ENCODE peak calls at places on chromosomes 16 and 17, in nine cellular contexts. Y, K, G, M, B, A, W, X and J are unnamed samples.
A peak's percentile ranks its signal among the peaks of the same experiment; 100 is the strongest.

GRCh38 chr16:2842340-2843000 is 12.4 kb downstream of the ZG16B start:
- DNase-seq in Y (peak; percentile 16), K (no peak), G (no peak), M (peak; percentile 51), B (no peak), A (peak; percentile 67), W (peak; percentile 68), X (peak; percentile 46), J (peak; percentile 54)

GRCh38 chr17:27206447-27206846 is 87.5 kb upstream of the WSB1 start:
- DNase-seq in Y (no peak), K (no peak), G (no peak), M (no peak), B (no peak), A (no peak), W (no peak), X (no peak), J (no peak)

GRCh38 chr17:39011907-39012468 is 44.8 kb upstream of the FBXO47 start:
- DNase-seq in Y (no peak), K (no peak), G (no peak), M (no peak), B (no peak), A (no peak), W (no peak), X (no peak), J (no peak)

GRCh38 chr17:43908111-43908721 is 880 bp upstream of the MPP2 start:
- DNase-seq in Y (peak; percentile 65), K (peak; percentile 18), G (no peak), M (no peak), B (peak; percentile 34), A (peak; percentile 53), W (peak; percentile 90), X (no peak), J (peak; percentile 37)

GRCh38 chr16:68782198-68783174 is 45.4 kb downstream of the CDH1 start:
- DNase-seq in Y (no peak), K (no peak), G (no peak), M (no peak), B (no peak), A (no peak), W (no peak), X (no peak), J (peak; percentile 24)

GRCh38 chr16:89286096-89286495 is 68.6 kb downstream of the ZNF778 start:
- DNase-seq in Y (no peak), K (no peak), G (no peak), M (no peak), B (no peak), A (no peak), W (no peak), X (no peak), J (no peak)

GRCh38 chr17:74736423-74737298 is at the start of gene RAB37:
- DNase-seq in Y (no peak), K (no peak), G (no peak), M (peak; percentile 61), B (no peak), A (peak; percentile 75), W (peak; percentile 70), X (peak; percentile 88), J (peak; percentile 90)

GRCh38 chr17:2146132-2146871 is 91.4 kb downstream of the HIC1 start:
- DNase-seq in Y (no peak), K (no peak), G (no peak), M (peak; percentile 59), B (no peak), A (peak; percentile 65), W (no peak), X (no peak), J (no peak)

GRCh38 chr17:56481654-56482053 is 111.8 kb upstream of the NOG start:
- DNase-seq in Y (no peak), K (no peak), G (no peak), M (no peak), B (no peak), A (no peak), W (no peak), X (no peak), J (no peak)

GRCh38 chr17:72976971-72977767 is 115.3 kb downstream of the SLC39A11 start:
- DNase-seq in Y (peak; percentile 89), K (peak; percentile 68), G (no peak), M (peak; percentile 48), B (peak; percentile 57), A (no peak), W (peak; percentile 73), X (no peak), J (no peak)

GRCh38 chr17:17779015-17779611 is 57.7 kb downstream of the SREBF1 start:
- DNase-seq in Y (no peak), K (no peak), G (no peak), M (peak; percentile 58), B (no peak), A (no peak), W (no peak), X (no peak), J (no peak)

GRCh38 chr17:17783121-17783824 is 53.5 kb downstream of the SREBF1 start:
- DNase-seq in Y (peak; percentile 16), K (no peak), G (peak; percentile 67), M (peak; percentile 68), B (no peak), A (peak; percentile 71), W (no peak), X (peak; percentile 79), J (peak; percentile 51)

GRCh38 chr17:17781591-17782424 is 55.0 kb downstream of the SREBF1 start:
- DNase-seq in Y (peak; percentile 52), K (no peak), G (no peak), M (peak; percentile 74), B (no peak), A (no peak), W (peak; percentile 85), X (peak; percentile 71), J (peak; percentile 63)

GRCh38 chr17:17782425-17783120 is 54.2 kb downstream of the SREBF1 start:
- DNase-seq in Y (peak; percentile 19), K (no peak), G (no peak), M (no peak), B (no peak), A (no peak), W (no peak), X (no peak), J (no peak)

DNA sequence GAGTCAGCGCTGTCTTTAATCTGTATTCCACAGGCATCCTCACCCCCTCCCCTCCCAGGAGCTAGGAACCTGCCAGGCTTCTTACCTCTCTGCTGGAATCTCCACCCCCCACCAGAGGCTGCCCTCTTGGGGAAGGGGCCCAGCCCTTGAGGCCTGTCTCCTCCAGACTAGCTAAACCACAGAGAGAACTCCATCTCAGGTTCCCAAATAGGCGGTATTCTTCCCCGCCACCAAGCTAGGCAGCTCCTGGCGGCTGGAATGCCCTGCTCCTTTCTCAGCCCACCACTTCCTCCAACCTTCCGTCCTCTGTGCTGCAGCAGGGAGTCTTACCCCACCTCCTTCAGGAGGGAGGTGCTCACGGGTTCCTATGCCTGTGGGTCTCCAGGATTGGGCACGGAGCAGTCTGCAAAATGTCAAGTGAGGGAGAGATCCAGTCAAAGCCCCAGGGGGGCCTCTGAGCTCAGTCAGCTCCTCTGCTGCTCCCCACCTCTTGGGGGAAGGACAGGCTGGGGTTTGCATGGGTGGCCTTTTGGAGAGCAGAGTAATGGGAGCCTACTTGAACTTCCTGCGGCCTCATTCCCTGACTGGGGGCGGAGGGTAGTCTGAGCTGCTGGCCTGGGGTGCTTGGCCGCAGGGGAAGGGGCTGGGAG is 55.7 kb downstream of the SREBF1 start:
- DNase-seq in Y (peak; percentile 71), K (peak; percentile 18), G (no peak), M (no peak), B (no peak), A (no peak), W (peak; percentile 68), X (no peak), J (no peak)
- TF ChIP-seq CTCF in Y (peak; percentile 53), K (peak; percentile 64), G (peak; percentile 20), M (no peak), B (peak; percentile 32), A (no peak), W (no peak), X (no peak), J (no peak)

GRCh38 chr17:62172492-62173291 is 107.6 kb upstream of the MED13 start:
- DNase-seq in Y (no peak), K (no peak), G (no peak), M (no peak), B (no peak), A (no peak), W (no peak), X (no peak), J (no peak)
- H3K4me3 ChIP-seq in Y (no peak overlapping the region), K (no peak overlapping the region), G (no peak overlapping the region), M (no peak overlapping the region), B (no peak overlapping the region), A (no peak overlapping the region), W (no peak overlapping the region), X (no peak overlapping the region), J (no peak overlapping the region)

GRCh38 chr17:82177276-82177675 is 35.4 kb downstream of the CCDC57 start:
- DNase-seq in Y (no peak), K (no peak), G (no peak), M (no peak), B (no peak), A (no peak), W (no peak), X (no peak), J (no peak)

GRCh38 chr17:82175166-82175565 is 37.5 kb downstream of the CCDC57 start:
- DNase-seq in Y (no peak), K (no peak), G (no peak), M (no peak), B (no peak), A (no peak), W (no peak), X (no peak), J (no peak)

GRCh38 chr17:82177761-82178498 is 34.7 kb downstream of the CCDC57 start:
- DNase-seq in Y (no peak), K (no peak), G (no peak), M (no peak), B (no peak), A (no peak), W (no peak), X (no peak), J (no peak)

GRCh38 chr17:82173351-82174041 is 39.1 kb downstream of the CCDC57 start:
- DNase-seq in Y (no peak), K (no peak), G (no peak), M (no peak), B (no peak), A (no peak), W (no peak), X (no peak), J (no peak)

DNA sequence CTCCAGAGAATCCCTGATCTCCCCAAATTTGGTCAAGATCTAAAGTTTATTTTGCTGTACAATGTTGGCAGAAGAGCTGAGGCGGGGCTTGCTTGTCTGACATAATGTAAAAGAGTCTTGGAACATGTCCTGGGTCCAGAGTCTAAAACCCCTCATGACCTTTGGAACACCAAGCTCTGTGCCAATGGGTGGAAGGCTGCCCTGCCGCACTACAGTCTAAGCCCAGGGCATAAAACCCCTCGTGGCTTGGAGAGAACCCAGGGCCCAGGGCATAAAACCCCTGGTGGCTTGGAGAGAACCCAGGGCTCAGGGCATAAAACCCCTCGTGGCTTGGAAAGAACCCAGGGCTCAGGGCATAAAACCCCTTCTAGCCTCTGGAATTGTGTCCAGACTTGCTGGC is 36.7 kb downstream of the CCDC57 start:
- DNase-seq in Y (no peak), K (no peak), G (no peak), M (no peak), B (no peak), A (no peak), W (no peak), X (no peak), J (peak; percentile 63)
- TF ChIP-seq CTCF in Y (no peak), K (no peak), G (no peak), M (no peak), B (no peak), A (no peak), W (no peak), X (no peak), J (no peak)

GRCh38 chr16:15856217-15856616 is 611 bp downstream of the MYH11 start:
- DNase-seq in Y (no peak), K (no peak), G (no peak), M (no peak), B (no peak), A (no peak), W (peak; percentile 13), X (no peak), J (no peak)
- H3K4me3 ChIP-seq in Y (no peak overlapping the region), K (no peak overlapping the region), G (peak overlapping the region; percentile 66), M (peak overlapping the region; percentile 28), B (no peak overlapping the region), A (peak overlapping the region; percentile 49), W (peak overlapping the region; percentile 92), X (no peak overlapping the region), J (peak overlapping the region; percentile 41)